ENCODE peak calls at places on chromosomes 13 and 19, in eight cellular contexts. O is AG10803, V is AG04449, F is brain microvascular endothelial cell, X is psoas muscle, L is IMR-90, M is mucosa of descending colon, J is astrocyte. K is an unnamed sample.

GRCh38 chr13:30968734-30969335 is 36.4 kb downstream of the TEX26 start:
- DNase-seq in X (no peak), J (peak), L (peak), M (no peak), F (no peak), V (no peak), O (peak), K (no peak)

GRCh38 chr19:47469419-47469700 is 2.3 kb downstream of the SLC8A2 start:
- DNase-seq in X (peak), V (no peak), J (no peak), F (no peak), O (no peak), M (no peak), L (no peak), K (no peak)

GRCh38 chr13:29993716-29994488 is 143.5 kb upstream of the UBL3 start:
- DNase-seq in O (peak), V (peak), L (peak), F (peak), M (no peak), X (no peak), J (peak), K (no peak)

GRCh38 chr19:33416307-33417215 is 43.1 kb downstream of the CEBPG start:
- DNase-seq in L (peak), V (no peak), M (peak), X (no peak), J (peak), F (peak), O (peak), K (peak)

GRCh38 chr19:40683437-40683836 is 7.0 kb downstream of the NUMBL start:
- DNase-seq in M (no peak), F (no peak), J (no peak), L (no peak), V (no peak), O (no peak), X (no peak), K (no peak)

GRCh38 chr13:22463089-22463488 is 717.7 kb upstream of the SGCG start:
- DNase-seq in V (no peak), O (no peak), M (no peak), L (no peak), J (no peak), X (no peak), F (no peak), K (no peak)

GRCh38 chr13:47680752-47681151 is 320.3 kb downstream of the SUCLA2 start:
- DNase-seq in X (no peak), J (peak), L (peak), M (no peak), F (no peak), O (peak), V (no peak), K (peak)

GRCh38 chr13:34467450-34468083 is 474.5 kb upstream of the NBEA start:
- DNase-seq in L (no peak), O (no peak), J (no peak), F (no peak), X (no peak), M (no peak), V (no peak), K (no peak)

GRCh38 chr19:33264881-33265445 is 37.4 kb downstream of the CEBPA start:
- DNase-seq in X (no peak), F (no peak), L (no peak), O (no peak), J (no peak), V (no peak), M (no peak), K (no peak)

GRCh38 chr13:40026174-40026585 is 370.7 kb downstream of the COG6 start:
- DNase-seq in L (peak), F (peak), X (no peak), J (peak), O (no peak), V (no peak), M (no peak), K (no peak)

GRCh38 chr13:110228936-110229904 is 77.7 kb downstream of the COL4A1 start:
- DNase-seq in F (peak), O (peak), V (no peak), M (no peak), J (no peak), X (peak), L (no peak), K (no peak)

GRCh38 chr19:30148803-30149202 is 206.8 kb downstream of the URI1 start:
- DNase-seq in J (no peak), X (no peak), M (no peak), F (no peak), V (no peak), O (no peak), L (no peak), K (no peak)

GRCh38 chr13:29339386-29340272 is 255.9 kb downstream of the SLC7A1 start:
- DNase-seq in J (no peak), X (no peak), L (no peak), V (no peak), F (no peak), O (no peak), M (no peak), K (no peak)

GRCh38 chr13:113669231-113669870 is 2.3 kb downstream of the GRK1 start:
- DNase-seq in M (no peak), F (no peak), O (no peak), X (peak), J (no peak), V (no peak), L (no peak), K (no peak)

GRCh38 chr13:80224468-80224867 is 116.5 kb downstream of the SPRY2 start:
- DNase-seq in L (peak), J (peak), X (no peak), F (no peak), V (no peak), M (no peak), O (no peak), K (no peak)

GRCh38 chr19:35935911-35936737 is at the start of gene LRFN3:
- DNase-seq in O (peak), L (peak), X (peak), V (no peak), F (peak), M (peak), J (peak), K (no peak)

GRCh38 chr13:102367836-102368235 is 34.0 kb downstream of the FGF14 start:
- DNase-seq in J (no peak), X (no peak), F (no peak), M (no peak), O (no peak), L (no peak), V (no peak), K (no peak)

GRCh38 chr13:85879014-85879413 is 79.8 kb upstream of the SLITRK6 start:
- DNase-seq in F (no peak), V (no peak), L (no peak), M (no peak), O (no peak), X (no peak), J (no peak), K (no peak)

GRCh38 chr13:50893211-50893852 is 16.3 kb upstream of the RNASEH2B start:
- DNase-seq in V (no peak), X (no peak), M (no peak), L (peak), O (peak), F (no peak), J (peak), K (no peak)

GRCh38 chr13:100573121-100573520 is 15.5 kb downstream of the GGACT start:
- DNase-seq in L (peak), J (peak), F (peak), O (peak), X (peak), M (peak), V (peak), K (peak)

GRCh38 chr19:55179570-55180484 is at the start of gene SYT5:
- DNase-seq in V (no peak), F (no peak), O (no peak), L (no peak), X (no peak), J (no peak), M (peak), K (no peak)

GRCh38 chr13:86399572-86399971 is 600.4 kb upstream of the SLITRK6 start:
- DNase-seq in M (no peak), X (no peak), F (no peak), O (no peak), J (no peak), V (no peak), L (no peak), K (no peak)

GRCh38 chr19:2779121-2779740 is 3.8 kb downstream of the SGTA start:
- DNase-seq in X (no peak), V (no peak), F (no peak), O (no peak), J (no peak), L (no peak), M (no peak), K (no peak)

GRCh38 chr13:45104294-45104693 is 16.0 kb upstream of the GTF2F2 start:
- DNase-seq in O (no peak), M (no peak), L (no peak), F (no peak), X (no peak), V (no peak), J (no peak), K (no peak)

GRCh38 chr13:50366488-50367174 is 351.4 kb downstream of the KCNRG start:
- DNase-seq in O (no peak), J (no peak), X (no peak), V (no peak), L (no peak), F (no peak), M (no peak), K (no peak)

GRCh38 chr19:8338835-8339234 is 4.2 kb downstream of the KANK3 start:
- DNase-seq in X (peak), J (no peak), F (no peak), M (no peak), V (no peak), L (no peak), O (no peak), K (no peak)

GRCh38 chr13:23986619-23987018 is 89.3 kb upstream of the C1QTNF9B start:
- DNase-seq in V (peak), X (no peak), F (peak), L (peak), J (peak), O (peak), M (no peak), K (no peak)

GRCh38 chr19:22595918-22596341 is 38.2 kb upstream of the ZNF492 start:
- DNase-seq in X (no peak), M (peak), F (no peak), L (no peak), J (no peak), O (no peak), V (no peak), K (no peak)

GRCh38 chr13:110420626-110421025 is 113.5 kb downstream of the COL4A2 start:
- DNase-seq in X (no peak), F (no peak), J (no peak), V (no peak), L (no peak), M (no peak), O (no peak), K (no peak)

GRCh38 chr13:97259787-97260641 is 37.9 kb downstream of the MBNL2 start:
- DNase-seq in V (peak), F (peak), L (peak), X (peak), M (no peak), J (peak), O (peak), K (no peak)

GRCh38 chr19:47433121-47433520 is 13.8 kb upstream of the MEIS3 start:
- DNase-seq in X (no peak), F (no peak), O (peak), L (no peak), M (no peak), J (no peak), V (no peak), K (no peak)

GRCh38 chr13:39918837-39919236 is 263.4 kb downstream of the COG6 start:
- DNase-seq in O (no peak), V (no peak), X (no peak), L (no peak), M (no peak), F (no peak), J (no peak), K (no peak)

GRCh38 chr19:11020423-11020822 is 59.6 kb downstream of the SMARCA4 start:
- DNase-seq in J (no peak), L (no peak), V (no peak), X (no peak), O (no peak), M (no peak), F (no peak), K (no peak)

GRCh38 chr19:3140667-3141038 is 4.8 kb downstream of the GNA15 start:
- DNase-seq in F (no peak), L (no peak), M (no peak), J (no peak), V (no peak), O (no peak), X (no peak), K (no peak)

GRCh38 chr19:18495204-18495911 is 26.5 kb downstream of the ELL start:
- DNase-seq in V (no peak), L (no peak), O (no peak), X (no peak), F (no peak), M (no peak), J (no peak), K (no peak)

GRCh38 chr13:37208052-37208451 is 102.6 kb upstream of the CSNK1A1L start:
- DNase-seq in J (no peak), F (no peak), X (no peak), V (no peak), M (no peak), L (peak), O (no peak), K (no peak)
- H3K4me3 ChIP-seq in J (no peak), F (no peak), X (no peak), V (no peak), M (no peak), L (no peak), O (no peak), K (no peak)

GRCh38 chr19:16896098-16896912 is 7.5 kb downstream of the F2RL3 start:
- DNase-seq in O (no peak), L (no peak), X (peak), M (peak), F (no peak), J (no peak), V (no peak), K (no peak)

GRCh38 chr19:16896913-16897571 is 8.2 kb downstream of the F2RL3 start:
- DNase-seq in J (peak), F (peak), O (peak), L (peak), V (peak), M (peak), X (peak), K (peak)

GRCh38 chr19:16893686-16893990 is 4.8 kb downstream of the F2RL3 start:
- DNase-seq in O (no peak), V (no peak), X (peak), L (no peak), F (no peak), M (no peak), J (no peak), K (no peak)

GRCh38 chr19:16894080-16894479 is 5.3 kb downstream of the F2RL3 start:
- DNase-seq in O (no peak), J (no peak), M (no peak), F (no peak), L (no peak), V (no peak), X (no peak), K (no peak)

DNA sequence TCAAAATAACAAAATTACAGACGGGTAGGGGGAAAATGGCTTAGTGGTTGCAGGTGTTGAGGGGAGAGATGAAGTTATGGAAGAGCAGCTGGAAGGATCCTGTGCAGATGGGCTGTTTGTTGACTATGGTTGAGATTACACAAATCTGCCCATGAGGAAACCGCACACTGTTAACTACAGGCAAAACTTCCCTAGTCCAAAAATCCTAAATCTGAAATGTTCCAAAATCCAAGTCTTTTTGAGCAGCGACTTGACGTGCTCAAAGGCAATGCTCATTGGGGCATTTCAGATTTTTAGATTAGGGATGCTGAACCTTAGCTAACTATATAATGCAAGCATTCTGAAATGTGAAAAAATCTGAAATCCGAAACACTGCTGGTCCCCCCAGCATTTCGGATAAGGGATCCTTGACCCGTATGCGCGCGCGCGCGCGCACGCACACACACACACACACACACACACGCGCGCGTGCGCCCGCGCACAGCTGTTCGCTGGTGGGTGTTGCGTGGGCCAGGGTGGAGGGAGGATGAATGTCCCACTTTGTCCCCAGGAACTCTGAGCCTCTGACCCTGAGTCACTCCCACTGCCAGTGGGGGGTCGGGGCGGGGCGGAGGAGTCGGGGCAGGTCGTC is 6.8 kb downstream of the F2RL3 start:
- DNase-seq in J (no peak), L (no peak), V (no peak), O (peak), M (no peak), X (no peak), F (no peak), K (no peak)
- TF ChIP-seq CTCF in J (no peak), L (no peak), V (no peak), O (no peak), M (no peak), X (no peak), F (no peak), K (no peak)

GRCh38 chr19:46412034-46412982 is 1.1 kb downstream of the CCDC8 start:
- DNase-seq in V (no peak), M (no peak), X (no peak), L (no peak), F (no peak), O (no peak), J (no peak), K (no peak)
- H3K4me3 ChIP-seq in V (peak), M (no peak), X (peak), L (peak), F (peak), O (peak), J (peak), K (peak)

GRCh38 chr19:13094771-13095392 is 7.8 kb downstream of the LYL1 start:
- DNase-seq in F (no peak), V (no peak), X (no peak), M (no peak), L (no peak), O (no peak), J (no peak), K (no peak)

GRCh38 chr19:13096968-13097330 is 5.7 kb downstream of the LYL1 start:
- DNase-seq in M (no peak), F (no peak), V (no peak), L (no peak), O (no peak), X (no peak), J (no peak), K (no peak)

GRCh38 chr19:13097331-13098258 is 5.1 kb downstream of the LYL1 start:
- DNase-seq in L (no peak), F (no peak), J (no peak), M (peak), V (no peak), O (no peak), X (no peak), K (no peak)

GRCh38 chr19:13095393-13095784 is 7.3 kb downstream of the LYL1 start:
- DNase-seq in X (no peak), L (no peak), O (no peak), J (no peak), M (no peak), V (no peak), F (no peak), K (no peak)

GRCh38 chr19:13095934-13096890 is 6.4 kb downstream of the LYL1 start:
- DNase-seq in M (no peak), J (no peak), V (no peak), L (no peak), F (no peak), O (no peak), X (no peak), K (no peak)
- TF ChIP-seq CTCF in M (no peak), J (no peak), V (no peak), L (no peak), F (peak), O (peak), X (no peak), K (no peak)

GRCh38 chr13:71866173-71867091 is 572 bp downstream of the DACH1 start:
- DNase-seq in J (no peak), V (no peak), F (peak), X (peak), O (no peak), L (no peak), M (peak), K (no peak)

GRCh38 chr13:71865858-71866172 is 1.2 kb downstream of the DACH1 start:
- DNase-seq in L (no peak), J (no peak), F (no peak), M (peak), X (peak), V (no peak), O (no peak), K (no peak)

GRCh38 chr13:71863249-71863648 is 3.8 kb downstream of the DACH1 start:
- DNase-seq in F (no peak), V (no peak), L (no peak), X (no peak), O (no peak), J (no peak), M (no peak), K (no peak)

GRCh38 chr13:71864094-71864980 is 2.7 kb downstream of the DACH1 start:
- DNase-seq in O (no peak), V (no peak), J (no peak), X (peak), F (peak), L (no peak), M (peak), K (no peak)

GRCh38 chr13:71864981-71865857 is 1.8 kb downstream of the DACH1 start:
- DNase-seq in J (peak), F (peak), M (peak), O (no peak), V (no peak), L (no peak), X (peak), K (no peak)
- H3K4me3 ChIP-seq in J (peak), F (peak), M (peak), O (peak), V (peak), L (peak), X (peak), K (peak)

GRCh38 chr13:27665333-27665732 is 43.6 kb downstream of the POLR1D start:
- DNase-seq in L (peak), J (no peak), V (no peak), F (no peak), O (peak), X (no peak), M (no peak), K (no peak)
- TF ChIP-seq CTCF in L (no peak), J (no peak), V (peak), F (peak), O (peak), X (peak), M (no peak), K (peak)

K was measured in retinal pigment epithelial cell.